ENCODE peak calls at places on chromosomes 1 and 21, in six cellular contexts. B is fibroblast of lung, S is OCI-LY7, X is left ventricle myocardium inferior, D is breast epithelium, J is colonic mucosa. U is an unnamed sample. For H3K36me3, the result is how much of the 10 kb centered on the place peaks cover.

GRCh38 chr1:17845583-17845982 is 90.5 kb downstream of the ACTL8 start:
- DNase-seq in B (no peak), S (no peak), X (no peak), D (no peak), J (no peak), U (no peak)

GRCh38 chr1:87942165-87942564 is 613.5 kb downstream of the LMO4 start:
- DNase-seq in B (peak), S (no peak), X (peak), D (peak), J (no peak), U (no peak)

GRCh38 chr1:184449916-184450315 is 63.1 kb downstream of the C1orf21 start:
- DNase-seq in B (no peak), S (no peak), X (no peak), D (no peak), J (no peak), U (no peak)

GRCh38 chr1:94617139-94617805 is 75.7 kb upstream of the F3 start:
- DNase-seq in B (peak), S (no peak), X (no peak), D (no peak), J (no peak), U (no peak)

GRCh38 chr21:45357436-45358260 is 47.3 kb upstream of the COL18A1 start:
- DNase-seq in B (no peak), S (no peak), X (peak), D (no peak), J (no peak), U (no peak)

GRCh38 chr1:21337010-21337437 is 46.8 kb upstream of the ECE1 start:
- DNase-seq in B (no peak), S (no peak), X (no peak), D (no peak), J (no peak), U (no peak)

GRCh38 chr21:45257673-45258341 is 29.9 kb downstream of the POFUT2 start:
- DNase-seq in B (no peak), S (no peak), X (no peak), D (no peak), J (peak), U (no peak)

GRCh38 chr1:225766967-225767413 is 10.6 kb upstream of the SRP9 start:
- DNase-seq in B (peak), S (peak), X (no peak), D (peak), J (peak), U (peak)

GRCh38 chr1:2189459-2190425 is 4.8 kb downstream of the FAAP20 start:
- DNase-seq in B (peak), S (peak), X (peak), D (peak), J (peak), U (peak)

GRCh38 chr1:178634445-178634844 is 90.6 kb upstream of the RALGPS2 start:
- DNase-seq in B (peak), S (no peak), X (peak), D (no peak), J (no peak), U (no peak)

GRCh38 chr1:59367269-59368006 is 70.5 kb downstream of the FGGY start:
- DNase-seq in B (peak), S (no peak), X (peak), D (peak), J (peak), U (peak)

GRCh38 chr1:234281826-234282489 is 91.3 kb upstream of the COA6 start:
- DNase-seq in B (no peak), S (no peak), X (no peak), D (no peak), J (no peak), U (no peak)

GRCh38 chr1:5881526-5882222 is 110.6 kb downstream of the NPHP4 start:
- DNase-seq in B (peak), S (no peak), X (no peak), D (no peak), J (no peak), U (no peak)

GRCh38 chr1:86082183-86082582 is 74.4 kb downstream of the COL24A1 start:
- DNase-seq in B (no peak), S (no peak), X (no peak), D (no peak), J (no peak), U (no peak)

GRCh38 chr1:51969038-51969705 is 21.3 kb downstream of the RAB3B start:
- DNase-seq in B (peak), S (no peak), X (no peak), D (no peak), J (no peak), U (no peak)

GRCh38 chr1:207811920-207812720 is 60.3 kb downstream of the CD46 start:
- DNase-seq in B (no peak), S (no peak), X (peak), D (peak), J (no peak), U (peak)

GRCh38 chr1:57295326-57295725 is 128.5 kb downstream of the DAB1 start:
- DNase-seq in B (no peak), S (no peak), X (no peak), D (no peak), J (no peak), U (no peak)

GRCh38 chr21:32096411-32096810 is 182.4 kb downstream of the MIS18A start:
- DNase-seq in B (no peak), S (peak), X (no peak), D (no peak), J (no peak), U (peak)

GRCh38 chr1:220046052-220046930 is at the start of gene EPRS1:
- DNase-seq in B (peak), S (peak), X (peak), D (peak), J (peak), U (peak)

GRCh38 chr1:43007377-43008105 is 48.9 kb upstream of the SLC2A1 start:
- DNase-seq in B (no peak), S (no peak), X (no peak), D (peak), J (no peak), U (no peak)

GRCh38 chr1:58841455-58841854 is 57.6 kb upstream of the JUN start:
- DNase-seq in B (no peak), S (peak), X (no peak), D (no peak), J (peak), U (peak)

GRCh38 chr1:235972316-235973090 is 92.4 kb downstream of the NID1 start:
- DNase-seq in B (peak), S (peak), X (no peak), D (no peak), J (no peak), U (no peak)

GRCh38 chr1:5389101-5389885 is 602.9 kb downstream of the NPHP4 start:
- DNase-seq in B (no peak), S (no peak), X (no peak), D (no peak), J (no peak), U (no peak)

GRCh38 chr1:75023005-75023404 is 111.2 kb upstream of the LHX8 start:
- DNase-seq in B (no peak), S (no peak), X (no peak), D (no peak), J (no peak), U (no peak)

GRCh38 chr1:170807432-170807831 is 127.9 kb upstream of the MROH9 start:
- DNase-seq in B (peak), S (no peak), X (no peak), D (no peak), J (no peak), U (no peak)

GRCh38 chr1:55534565-55535091 is 319.5 kb upstream of the USP24 start:
- DNase-seq in B (no peak), S (no peak), X (no peak), D (no peak), J (no peak), U (no peak)

GRCh38 chr1:117629625-117630422 is 24.0 kb downstream of the TENT5C start:
- DNase-seq in B (no peak), S (peak), X (no peak), D (no peak), J (no peak), U (no peak)

GRCh38 chr1:116506132-116507004 is 64.5 kb downstream of the CD58 start:
- DNase-seq in B (peak), S (no peak), X (no peak), D (no peak), J (no peak), U (no peak)

GRCh38 chr1:229171934-229172333 is 99.0 kb upstream of the RAB4A start:
- DNase-seq in B (no peak), S (no peak), X (no peak), D (peak), J (peak), U (no peak)

GRCh38 chr1:26412180-26412840 is 1.7 kb downstream of the LIN28A start:
- DNase-seq in B (no peak), S (no peak), X (no peak), D (no peak), J (no peak), U (no peak)

GRCh38 chr1:101453844-101454243 is 217.0 kb downstream of the S1PR1 start:
- DNase-seq in B (no peak), S (peak), X (no peak), D (no peak), J (no peak), U (no peak)

GRCh38 chr1:234330843-234331215 is 42.4 kb upstream of the COA6 start:
- DNase-seq in B (no peak), S (no peak), X (no peak), D (no peak), J (no peak), U (no peak)

GRCh38 chr1:44808063-44808937 is at the start of gene BTBD19:
- DNase-seq in B (peak), S (no peak), X (peak), D (peak), J (peak), U (peak)

GRCh38 chr1:8943516-8943896 is 2.2 kb upstream of the CA6 start:
- DNase-seq in B (no peak), S (no peak), X (no peak), D (no peak), J (no peak), U (no peak)

GRCh38 chr1:232435746-232436145 is 194.2 kb downstream of the SIPA1L2 start:
- DNase-seq in B (peak), S (no peak), X (no peak), D (no peak), J (no peak), U (no peak)

GRCh38 chr1:147281950-147282349 is 39.5 kb downstream of the CHD1L start:
- DNase-seq in B (no peak), S (no peak), X (no peak), D (no peak), J (no peak), U (no peak)

GRCh38 chr1:147292635-147293251 is 50.3 kb downstream of the CHD1L start:
- DNase-seq in B (peak), S (no peak), X (no peak), D (no peak), J (no peak), U (no peak)

GRCh38 chr1:147292012-147292411 is 49.5 kb downstream of the CHD1L start:
- DNase-seq in B (peak), S (no peak), X (no peak), D (no peak), J (no peak), U (no peak)

DNA sequence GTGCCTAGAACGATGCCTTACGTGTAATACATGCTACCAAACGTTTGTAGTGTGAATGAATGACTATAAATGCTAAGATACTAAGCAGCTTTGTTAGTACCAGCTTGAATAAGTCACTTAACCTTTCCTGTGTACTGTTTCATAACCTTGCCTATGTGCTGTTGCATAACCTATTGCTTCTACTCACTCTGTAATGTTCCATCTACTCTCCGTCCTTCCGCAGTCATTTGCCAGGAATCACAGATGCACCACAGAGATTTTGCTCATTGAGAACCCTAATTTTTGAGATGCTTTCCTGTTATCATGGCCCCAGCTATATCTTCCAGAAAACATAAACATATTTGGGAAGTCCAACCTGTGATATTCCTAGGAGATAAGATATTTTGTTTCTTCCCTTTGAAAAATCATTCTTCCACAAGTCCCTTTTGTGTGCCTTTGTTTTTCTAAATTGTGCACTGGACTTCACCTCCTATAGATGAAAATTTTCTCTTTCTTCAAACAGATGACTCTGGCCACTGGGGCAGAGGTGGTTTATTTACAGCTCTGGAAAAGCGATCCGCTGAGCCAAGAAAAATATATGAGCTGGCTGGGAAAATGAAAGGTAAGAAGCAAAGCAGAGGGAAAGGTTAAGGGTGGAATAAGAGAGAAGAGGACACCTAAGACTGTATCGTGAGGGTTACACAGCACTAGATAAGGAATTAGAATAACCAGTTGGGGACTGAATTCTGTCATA is 44.8 kb downstream of the CHD1L start:
- DNase-seq in B (peak), S (no peak), X (no peak), D (no peak), J (no peak), U (no peak)
- H3K36me3 ChIP-seq in B (under half), S (half or more), X (half or more), D (under half), J (under half), U (under half)

GRCh38 chr1:201395936-201396335 is 3.2 kb downstream of the LAD1 start:
- DNase-seq in B (no peak), S (no peak), X (no peak), D (no peak), J (no peak), U (peak)
- H3K27ac ChIP-seq in B (no peak), S (no peak), X (no peak), D (no peak), J (peak), U (peak)

GRCh38 chr1:162003061-162003824 is 20.4 kb downstream of the OLFML2B start:
- DNase-seq in B (peak), S (no peak), X (no peak), D (peak), J (no peak), U (peak)
- H3K4me3 ChIP-seq in B (peak), S (no peak), X (peak), D (no peak), J (no peak), U (peak)

GRCh38 chr1:37485902-37486679 is 11.7 kb downstream of the ZC3H12A start:
- DNase-seq in B (no peak), S (no peak), X (no peak), D (no peak), J (peak), U (peak)
- H3K36me3 ChIP-seq in B (under half), S (half or more), X (half or more), D (under half), J (under half), U (under half)

U was measured in SJCRH30.